ENCODE peak calls at places on chromosomes 2 and 18, in eight cellular contexts. E is transverse colon; P is heart right ventricle; L is left ventricle myocardium inferior; M is colonic mucosa; I is CD8-positive, alpha-beta memory T cell; O is dorsolateral prefrontal cortex; J is prostate gland. X is an unnamed sample.

GRCh38 chr2:158967731-158968395 is 577 bp upstream of the TANC1 start:
- DNase-seq in E (peak; percentile 52), M (peak; percentile 63), J (peak; percentile 49), O (peak; percentile 61), L (peak; percentile 52), P (peak; percentile 59), I (no peak), X (peak; percentile 66)

GRCh38 chr18:74695170-74695569 is 97.5 kb downstream of the ZNF407 start:
- DNase-seq in M (no peak), I (no peak), J (no peak), L (no peak), P (no peak), E (no peak), O (no peak), X (no peak)

GRCh38 chr2:97784953-97785352 is 71.6 kb downstream of the ZAP70 start:
- DNase-seq in L (no peak), J (no peak), M (no peak), E (no peak), I (no peak), P (no peak), O (no peak), X (no peak)

GRCh38 chr2:217371681-217372297 is 511.9 kb upstream of the TNP1 start:
- DNase-seq in J (no peak), M (no peak), O (no peak), P (no peak), L (no peak), I (no peak), E (no peak), X (no peak)

GRCh38 chr2:158815650-158816049 is 20.5 kb downstream of the DAPL1 start:
- DNase-seq in I (no peak), E (no peak), P (no peak), O (no peak), J (no peak), L (no peak), M (no peak), X (no peak)

GRCh38 chr2:174025271-174026121 is 60.3 kb upstream of the SP3 start:
- DNase-seq in E (peak; percentile 65), O (no peak), I (no peak), P (peak; percentile 82), L (peak; percentile 84), M (peak; percentile 62), J (peak; percentile 32), X (peak; percentile 68)

GRCh38 chr18:79382681-79383387 is 12.9 kb upstream of the NFATC1 start:
- DNase-seq in P (no peak), M (no peak), I (no peak), E (no peak), O (peak; percentile 42), J (no peak), L (no peak), X (no peak)

GRCh38 chr2:238287702-238288649 is at the start of gene PER2:
- DNase-seq in M (peak; percentile 65), L (peak; percentile 61), J (peak; percentile 45), P (peak; percentile 58), O (no peak), I (peak; percentile 25), E (peak; percentile 70), X (peak; percentile 68)

GRCh38 chr2:134240061-134240460 is 13.8 kb upstream of the MGAT5 start:
- DNase-seq in J (no peak), M (no peak), O (no peak), E (no peak), I (no peak), P (no peak), L (no peak), X (no peak)

GRCh38 chr2:11387100-11387390 is 42.6 kb upstream of the ROCK2 start:
- DNase-seq in L (no peak), I (no peak), M (peak; percentile 68), O (no peak), P (no peak), J (peak; percentile 31), E (peak; percentile 59), X (no peak)

GRCh38 chr18:7681261-7681660 is 114.1 kb downstream of the PTPRM start:
- DNase-seq in M (no peak), I (no peak), O (no peak), E (no peak), P (no peak), L (no peak), J (no peak), X (no peak)

GRCh38 chr18:55387139-55387984 is 200.6 kb downstream of the TCF4 start:
- DNase-seq in P (no peak), M (no peak), J (no peak), O (no peak), E (no peak), I (no peak), L (no peak), X (peak; percentile 33)

DNA sequence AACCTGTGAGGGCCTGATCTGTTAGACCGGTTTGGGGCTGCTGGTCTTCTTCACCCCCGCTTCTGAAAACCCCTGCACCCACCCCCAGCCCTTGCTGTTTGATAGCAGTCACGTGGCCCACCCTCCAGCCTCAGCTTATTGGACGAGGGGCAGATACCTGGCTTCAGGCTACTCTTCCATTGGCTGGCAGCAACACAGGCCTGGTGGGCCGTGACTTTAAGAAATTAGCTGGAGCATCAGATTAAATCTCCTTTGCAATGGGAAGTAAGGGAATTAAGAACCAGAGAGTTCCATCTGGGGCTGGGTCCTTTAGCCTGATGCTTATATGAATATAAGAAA is 107.3 kb downstream of the KLHL29 start:
- DNase-seq in O (no peak), J (no peak), I (no peak), P (no peak), M (no peak), E (no peak), L (no peak), X (no peak)
- H3K27ac ChIP-seq in O (no peak overlapping the region), J (peak overlapping the region; percentile 26), I (no peak overlapping the region), P (no peak overlapping the region), M (no peak overlapping the region), E (no peak overlapping the region), L (no peak overlapping the region), X (no peak overlapping the region)

GRCh38 chr2:3766824-3767223 is 63.4 kb downstream of the DCDC2C start:
- DNase-seq in E (no peak), L (no peak), M (no peak), O (no peak), I (no peak), J (no peak), P (no peak), X (no peak)

GRCh38 chr2:3771576-3771975 is 68.2 kb downstream of the DCDC2C start:
- DNase-seq in J (no peak), O (no peak), P (no peak), L (no peak), E (no peak), I (no peak), M (no peak), X (no peak)

GRCh38 chr2:3770724-3771415 is 67.5 kb downstream of the DCDC2C start:
- DNase-seq in I (no peak), P (no peak), L (no peak), O (no peak), E (no peak), M (no peak), J (no peak), X (no peak)

GRCh38 chr2:3769766-3770165 is 66.4 kb downstream of the DCDC2C start:
- DNase-seq in O (no peak), J (no peak), E (no peak), I (no peak), P (no peak), L (no peak), M (no peak), X (no peak)

DNA sequence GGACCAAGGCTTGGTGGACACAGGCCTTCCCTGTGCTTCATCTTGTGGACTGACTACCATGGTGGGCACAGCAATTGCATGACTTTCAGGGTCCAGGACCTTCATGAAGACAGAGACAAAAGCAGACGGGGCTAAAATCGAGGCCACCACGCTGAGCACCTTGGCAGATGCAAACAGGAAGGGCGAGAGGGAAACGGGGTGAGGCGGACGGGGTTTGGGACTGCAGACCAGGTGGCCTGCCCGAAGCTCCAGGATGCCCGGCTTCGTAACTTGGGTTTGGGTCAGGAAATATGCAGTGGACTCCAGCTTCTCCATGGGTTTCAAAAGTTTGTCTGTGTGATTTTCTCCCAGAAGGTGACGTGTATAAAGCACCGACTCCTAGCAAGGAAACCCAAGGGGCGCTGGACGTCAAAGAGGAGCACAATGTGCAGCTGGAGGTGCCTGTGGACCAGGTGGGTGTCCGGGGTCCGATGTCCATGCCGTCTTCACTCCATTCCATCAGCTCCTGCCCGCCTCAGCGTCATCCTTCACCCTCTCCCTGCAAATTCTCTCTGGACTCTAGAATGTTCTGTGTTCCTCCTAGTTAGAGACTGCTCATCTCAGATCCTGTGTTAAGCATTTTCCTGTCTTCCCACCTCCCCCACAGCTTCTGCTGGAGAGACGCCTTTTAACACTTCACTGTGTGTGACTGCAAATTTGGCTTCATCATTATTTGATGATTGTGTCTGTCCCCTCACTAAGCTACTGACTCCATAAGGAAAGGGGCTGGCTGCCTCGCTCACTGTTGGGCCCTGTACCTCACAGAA is 65.8 kb downstream of the DCDC2C start:
- DNase-seq in L (no peak), M (no peak), P (no peak), E (no peak), I (no peak), O (no peak), J (no peak), X (no peak)
- H3K27me3 ChIP-seq in L (peaks cover 87% of the 10 kb centered on the region), M (no peaks in the 10 kb centered on the region), P (peaks cover 15% of the 10 kb centered on the region), E (no peaks in the 10 kb centered on the region), I (no peaks in the 10 kb centered on the region), O (no peaks in the 10 kb centered on the region), J (no peaks in the 10 kb centered on the region), X (no peaks in the 10 kb centered on the region)

DNA sequence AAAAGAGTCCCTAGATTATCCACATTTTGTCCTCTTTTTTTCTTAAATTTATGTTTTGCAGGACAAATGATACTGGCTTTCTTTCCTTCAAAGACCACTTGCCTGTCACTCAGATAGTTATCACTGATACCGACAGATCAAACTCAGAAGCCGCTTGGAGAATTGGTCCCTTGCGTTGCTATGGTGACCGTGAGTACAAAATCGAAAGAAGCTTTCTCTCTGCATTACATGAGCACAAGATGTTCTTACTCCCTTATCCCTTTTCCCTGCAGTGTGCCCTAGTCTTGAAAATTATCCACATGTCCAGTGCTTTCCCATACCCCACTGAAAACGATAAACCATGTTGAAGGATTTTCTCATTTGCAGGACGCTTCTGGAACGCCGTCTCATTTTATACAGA is 738.5 kb downstream of the CNTNAP5 start:
- DNase-seq in E (no peak), P (no peak), M (no peak), O (no peak), L (no peak), J (no peak), I (no peak), X (no peak)
- H3K27ac ChIP-seq in E (no peak overlapping the region), P (no peak overlapping the region), M (no peak overlapping the region), O (no peak overlapping the region), L (no peak overlapping the region), J (no peak overlapping the region), I (no peak overlapping the region), X (no peak overlapping the region)

GRCh38 chr2:65279756-65280155 is 52.1 kb downstream of the ACTR2 start:
- DNase-seq in M (no peak), E (no peak), J (no peak), P (no peak), L (no peak), O (no peak), I (no peak), X (no peak)
- H3K27me3 ChIP-seq in M (no peaks in the 10 kb centered on the region), E (no peaks in the 10 kb centered on the region), J (no peaks in the 10 kb centered on the region), P (no peaks in the 10 kb centered on the region), L (peaks cover 42% of the 10 kb centered on the region), O (no peaks in the 10 kb centered on the region), I (no peaks in the 10 kb centered on the region), X (no peaks in the 10 kb centered on the region)

X was measured in pancreas.